ENCODE peak calls at places on chromosome 11, in seven cellular contexts. V is HepG2, D is GM12878, R is A549, H is GM23338, N is K562, L is HCT116. Z is an unnamed sample.

GRCh38 chr11:650482-650881 is 13.4 kb downstream of the DRD4 start:
- DNase-seq in V (no peak), D (no peak), R (no peak), H (no peak), N (no peak), L (no peak), Z (no peak)

GRCh38 chr11:14974021-14974698 is 2.0 kb upstream of the CALCA start:
- DNase-seq in V (no peak), D (no peak), R (no peak), H (peak; percentile 75), N (no peak), L (no peak), Z (no peak)

GRCh38 chr11:16604784-16605439 is 133.5 kb upstream of the C11orf58 start:
- DNase-seq in V (no peak), D (no peak), R (peak; percentile 46), H (peak; percentile 53), N (peak; percentile 91), L (no peak), Z (no peak)

GRCh38 chr11:96642584-96642983 is 252.8 kb downstream of the JRKL start:
- DNase-seq in V (no peak), D (no peak), R (no peak), H (no peak), N (no peak), L (no peak), Z (no peak)

GRCh38 chr11:36265793-36266628 is 23.2 kb downstream of the COMMD9 start:
- DNase-seq in V (peak; percentile 16), D (no peak), R (peak; percentile 62), H (peak; percentile 90), N (peak; percentile 74), L (peak; percentile 19), Z (peak; percentile 49)

GRCh38 chr11:71282581-71283351 is 30.4 kb upstream of the SHANK2 start:
- DNase-seq in V (peak; percentile 84), D (no peak), R (no peak), H (no peak), N (no peak), L (peak; percentile 16), Z (no peak)

GRCh38 chr11:62508336-62509058 is 38.1 kb downstream of the AHNAK start:
- DNase-seq in V (peak; percentile 88), D (no peak), R (peak; percentile 89), H (peak; percentile 92), N (peak; percentile 72), L (peak; percentile 39), Z (no peak)

GRCh38 chr11:2203440-2204259 is 32.0 kb upstream of the TH start:
- DNase-seq in V (peak; percentile 86), D (no peak), R (no peak), H (no peak), N (no peak), L (no peak), Z (no peak)

GRCh38 chr11:43790444-43790794 is 90.2 kb upstream of the ALKBH3 start:
- DNase-seq in V (no peak), D (no peak), R (no peak), H (no peak), N (no peak), L (peak; percentile 22), Z (no peak)

GRCh38 chr11:1834132-1834610 is 619 bp upstream of the SYT8 start:
- DNase-seq in V (peak; percentile 24), D (no peak), R (no peak), H (no peak), N (no peak), L (peak; percentile 74), Z (no peak)

GRCh38 chr11:17036666-17037658 is 22.7 kb upstream of the PLEKHA7 start:
- DNase-seq in V (peak; percentile 66), D (no peak), R (no peak), H (peak; percentile 76), N (peak; percentile 12), L (peak; percentile 7), Z (no peak)

GRCh38 chr11:47337229-47337924 is 15.1 kb downstream of the MYBPC3 start:
- DNase-seq in V (no peak), D (no peak), R (peak; percentile 56), H (no peak), N (peak; percentile 85), L (peak; percentile 37), Z (no peak)

GRCh38 chr11:127345819-127346459 is 345.4 kb upstream of the KIRREL3 start:
- DNase-seq in V (peak; percentile 13), D (no peak), R (peak; percentile 25), H (peak; percentile 72), N (peak; percentile 14), L (no peak), Z (no peak)

GRCh38 chr11:22669368-22669767 is 3.0 kb downstream of the GAS2 start:
- DNase-seq in V (no peak), D (no peak), R (no peak), H (no peak), N (no peak), L (no peak), Z (no peak)

GRCh38 chr11:1005913-1006312 is 30.6 kb downstream of the MUC6 start:
- DNase-seq in V (no peak), D (no peak), R (no peak), H (no peak), N (no peak), L (no peak), Z (no peak)

GRCh38 chr11:67731583-67731982 is 57.2 kb upstream of the ALDH3B2 start:
- DNase-seq in V (no peak), D (no peak), R (peak; percentile 4), H (peak; percentile 38), N (no peak), L (no peak), Z (no peak)

GRCh38 chr11:128328955-128329551 is 258.3 kb downstream of the ETS1 start:
- DNase-seq in V (no peak), D (no peak), R (no peak), H (no peak), N (no peak), L (no peak), Z (no peak)

GRCh38 chr11:62148271-62148980 is 24.6 kb downstream of the INCENP start:
- DNase-seq in V (no peak), D (no peak), R (no peak), H (no peak), N (no peak), L (no peak), Z (no peak)

GRCh38 chr11:62370743-62371440 is 33.6 kb downstream of the ASRGL1 start:
- DNase-seq in V (no peak), D (no peak), R (no peak), H (peak; percentile 38), N (no peak), L (no peak), Z (peak; percentile 88)

GRCh38 chr11:105609341-105609781 is 512 bp upstream of the GRIA4 start:
- DNase-seq in V (peak; percentile 8), D (no peak), R (no peak), H (peak; percentile 77), N (peak; percentile 3), L (peak; percentile 23), Z (no peak)

GRCh38 chr11:64546176-64546575 is 44.8 kb upstream of the SLC22A12 start:
- DNase-seq in V (no peak), D (no peak), R (no peak), H (no peak), N (no peak), L (no peak), Z (no peak)

GRCh38 chr11:74019860-74020259 is 11.0 kb upstream of the UCP3 start:
- DNase-seq in V (no peak), D (peak; percentile 20), R (no peak), H (no peak), N (no peak), L (no peak), Z (no peak)
- TF ChIP-seq REST in V (no peak), D (no peak), R (no peak), H (no peak), N (no peak), L (no peak), Z (no peak)

GRCh38 chr11:120512727-120513435 is 1.3 kb downstream of the GRIK4 start:
- DNase-seq in V (no peak), D (no peak), R (peak; percentile 25), H (no peak), N (no peak), L (no peak), Z (no peak)
- TF ChIP-seq REST in V (no peak), D (no peak), R (no peak), H (no peak), N (no peak), L (no peak), Z (no peak)

DNA sequence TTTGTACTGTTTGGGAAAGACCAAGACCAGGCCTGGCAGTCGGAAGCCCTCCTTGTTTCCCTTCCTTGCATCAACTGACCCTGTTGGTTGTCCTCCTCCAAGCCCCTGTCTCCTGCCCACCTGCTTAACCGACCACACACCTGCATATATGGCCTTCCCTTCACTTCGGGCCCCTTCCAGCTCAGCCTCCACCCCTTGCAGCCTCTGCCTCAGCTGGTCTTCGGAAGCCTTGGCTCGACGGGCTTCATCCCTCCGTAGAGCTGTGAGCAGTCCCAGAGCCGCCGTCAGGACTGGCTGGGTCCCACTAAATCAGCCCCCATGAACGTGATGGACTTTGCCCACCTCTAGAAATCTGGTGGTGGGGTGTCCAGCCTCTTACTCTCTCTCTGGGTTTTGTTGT is 8.4 kb downstream of the NHERF4 start:
- DNase-seq in V (no peak), D (no peak), R (no peak), H (no peak), N (no peak), L (no peak), Z (no peak)
- TF ChIP-seq REST in V (no peak), D (no peak), R (no peak), H (no peak), N (no peak), L (no peak), Z (no peak)

GRCh38 chr11:35007277-35007676 is 90.9 kb downstream of the PDHX start:
- DNase-seq in V (no peak), D (peak; percentile 80), R (no peak), H (no peak), N (no peak), L (no peak), Z (no peak)

GRCh38 chr11:35009191-35009940 is 92.9 kb downstream of the PDHX start:
- DNase-seq in V (peak; percentile 44), D (no peak), R (peak; percentile 78), H (no peak), N (no peak), L (peak; percentile 96), Z (no peak)

GRCh38 chr11:35005156-35005780 is 88.8 kb downstream of the PDHX start:
- DNase-seq in V (no peak), D (no peak), R (no peak), H (no peak), N (no peak), L (no peak), Z (no peak)

GRCh38 chr11:35003658-35004057 is 87.2 kb downstream of the PDHX start:
- DNase-seq in V (no peak), D (no peak), R (no peak), H (no peak), N (no peak), L (no peak), Z (no peak)

DNA sequence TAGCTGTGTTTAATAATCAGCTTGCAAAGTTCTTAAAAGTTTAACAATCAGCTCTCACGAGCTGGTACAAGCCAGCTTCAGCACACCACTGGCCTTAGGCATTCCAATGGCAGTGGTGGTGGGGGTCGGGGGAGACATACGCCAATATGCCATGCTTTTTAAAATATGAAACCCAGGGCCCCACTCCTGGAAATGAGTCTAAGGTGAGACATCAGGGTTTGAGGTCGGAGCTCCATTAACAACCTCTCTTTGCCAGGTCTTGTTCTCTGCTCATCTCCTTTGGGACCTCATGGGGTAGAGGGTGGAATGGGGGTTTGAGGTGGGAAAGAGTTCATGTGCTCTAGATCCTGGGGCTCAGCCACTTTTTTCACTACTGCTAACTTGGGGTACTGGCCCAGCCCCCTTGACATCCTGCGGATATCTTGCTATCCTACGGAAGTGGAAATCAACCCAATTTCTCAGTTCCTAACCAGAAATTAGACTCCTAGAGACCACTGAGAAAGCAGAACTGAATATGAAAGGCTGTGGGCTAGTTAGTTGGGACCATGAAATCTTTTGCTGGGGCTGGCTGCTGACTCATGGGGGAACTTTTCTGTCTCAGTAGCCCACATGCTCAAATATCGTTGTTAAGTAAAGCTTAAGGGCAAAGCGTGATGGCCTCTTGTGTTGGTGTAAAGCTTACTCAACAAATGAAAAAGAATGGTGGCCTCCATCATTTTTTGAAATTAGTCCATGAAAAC is 90.1 kb downstream of the PDHX start:
- DNase-seq in V (no peak), D (peak; percentile 95), R (no peak), H (no peak), N (no peak), L (no peak), Z (peak; percentile 55)
- TF ChIP-seq REST in V (no peak), D (no peak), R (no peak), H (no peak), N (no peak), L (no peak), Z (no peak)

Z was measured in HL-60.